ENCODE peak calls at places on chromosome 9, in four cellular contexts. One of them, this sample, is unnamed.

GRCh38 chr9:4491621-4491975 is 1.3 kb downstream of the SLC1A1 start:
- DNase-seq in pons: no peak
- DNase-seq in nephron progenitor cell: no peak
- DNase-seq in anterior cingulate cortex: no peak
- DNase-seq in this sample: no peak

GRCh38 chr9:32251539-32251938 is 132.9 kb upstream of the ACO1 start:
- DNase-seq in nephron progenitor cell: peak
- DNase-seq in pons: peak
- DNase-seq in anterior cingulate cortex: peak
- DNase-seq in this sample: peak

GRCh38 chr9:9791621-9792020 is 821.2 kb downstream of the PTPRD start:
- DNase-seq in pons: peak
- DNase-seq in nephron progenitor cell: no peak
- DNase-seq in anterior cingulate cortex: no peak
- DNase-seq in this sample: no peak

GRCh38 chr9:136562746-136563506 is 17.1 kb upstream of the NOTCH1 start:
- DNase-seq in pons: no peak
- DNase-seq in anterior cingulate cortex: no peak
- DNase-seq in nephron progenitor cell: no peak
- DNase-seq in this sample: no peak

GRCh38 chr9:136259836-136260235 is 14.2 kb upstream of the QSOX2 start:
- DNase-seq in anterior cingulate cortex: no peak
- DNase-seq in nephron progenitor cell: no peak
- DNase-seq in pons: no peak
- DNase-seq in this sample: no peak

GRCh38 chr9:20989923-20990341 is 41.5 kb downstream of the HACD4 start:
- DNase-seq in nephron progenitor cell: no peak
- DNase-seq in anterior cingulate cortex: peak
- DNase-seq in pons: peak
- DNase-seq in this sample: peak

GRCh38 chr9:113386571-113387393 is 10.0 kb upstream of the HDHD3 start:
- DNase-seq in nephron progenitor cell: no peak
- DNase-seq in pons: no peak
- DNase-seq in anterior cingulate cortex: no peak
- DNase-seq in this sample: no peak

GRCh38 chr9:107711528-107711927 is 222.0 kb upstream of the KLF4 start:
- DNase-seq in anterior cingulate cortex: no peak
- DNase-seq in nephron progenitor cell: no peak
- DNase-seq in pons: no peak
- DNase-seq in this sample: no peak

GRCh38 chr9:135673941-135674340 is 10.8 kb downstream of the LCN9 start:
- DNase-seq in anterior cingulate cortex: no peak
- DNase-seq in pons: no peak
- DNase-seq in nephron progenitor cell: no peak
- DNase-seq in this sample: no peak

GRCh38 chr9:111597852-111598729 is 1.4 kb downstream of the PTGR1 start:
- DNase-seq in pons: peak
- DNase-seq in nephron progenitor cell: peak
- DNase-seq in anterior cingulate cortex: no peak
- DNase-seq in this sample: peak

GRCh38 chr9:107190031-107190935 is 92.8 kb upstream of the RAD23B start:
- DNase-seq in pons: no peak
- DNase-seq in anterior cingulate cortex: no peak
- DNase-seq in nephron progenitor cell: no peak
- DNase-seq in this sample: no peak

GRCh38 chr9:124415852-124416484 is 726 bp upstream of the PSMB7 start:
- DNase-seq in anterior cingulate cortex: no peak
- DNase-seq in pons: no peak
- DNase-seq in nephron progenitor cell: no peak
- DNase-seq in this sample: no peak

GRCh38 chr9:35844628-35845301 is 15.7 kb downstream of the TMEM8B start:
- DNase-seq in pons: peak
- DNase-seq in nephron progenitor cell: no peak
- DNase-seq in anterior cingulate cortex: no peak
- DNase-seq in this sample: no peak

GRCh38 chr9:137487454-137488329 is 28.6 kb upstream of the NSMF start:
- DNase-seq in pons: no peak
- DNase-seq in anterior cingulate cortex: no peak
- DNase-seq in nephron progenitor cell: no peak
- DNase-seq in this sample: no peak

GRCh38 chr9:16668906-16669305 is 201.6 kb downstream of the BNC2 start:
- DNase-seq in anterior cingulate cortex: no peak
- DNase-seq in pons: no peak
- DNase-seq in nephron progenitor cell: no peak
- DNase-seq in this sample: no peak

GRCh38 chr9:98707158-98708102 is 1.3 kb downstream of the GABBR2 start:
- DNase-seq in anterior cingulate cortex: peak
- DNase-seq in pons: no peak
- DNase-seq in nephron progenitor cell: peak
- DNase-seq in this sample: peak

GRCh38 chr9:25648116-25648515 is 30.1 kb downstream of the TUSC1 start:
- DNase-seq in nephron progenitor cell: no peak
- DNase-seq in pons: no peak
- DNase-seq in anterior cingulate cortex: no peak
- DNase-seq in this sample: no peak

GRCh38 chr9:18906656-18907395 is 126.2 kb downstream of the SAXO1 start:
- DNase-seq in nephron progenitor cell: no peak
- DNase-seq in pons: no peak
- DNase-seq in anterior cingulate cortex: no peak
- DNase-seq in this sample: no peak

GRCh38 chr9:105389789-105390188 is 58.0 kb upstream of the FSD1L start:
- DNase-seq in pons: no peak
- DNase-seq in nephron progenitor cell: no peak
- DNase-seq in anterior cingulate cortex: no peak
- DNase-seq in this sample: no peak

GRCh38 chr9:123761905-123762605 is 167.9 kb downstream of the DENND1A start:
- DNase-seq in nephron progenitor cell: no peak
- DNase-seq in pons: no peak
- DNase-seq in anterior cingulate cortex: no peak
- DNase-seq in this sample: no peak

GRCh38 chr9:124261787-124262595 is 4.2 kb downstream of the NEK6 start:
- DNase-seq in pons: no peak
- DNase-seq in anterior cingulate cortex: no peak
- DNase-seq in nephron progenitor cell: no peak
- DNase-seq in this sample: no peak

GRCh38 chr9:115649991-115650472 is 503.6 kb upstream of the PAPPA start:
- DNase-seq in anterior cingulate cortex: no peak
- DNase-seq in nephron progenitor cell: no peak
- DNase-seq in pons: peak
- DNase-seq in this sample: peak

GRCh38 chr9:25691786-25692185 is 13.5 kb upstream of the TUSC1 start:
- DNase-seq in pons: no peak
- DNase-seq in anterior cingulate cortex: no peak
- DNase-seq in nephron progenitor cell: no peak
- DNase-seq in this sample: no peak

GRCh38 chr9:117919594-117919993 is 215.4 kb downstream of the TLR4 start:
- DNase-seq in anterior cingulate cortex: no peak
- DNase-seq in pons: no peak
- DNase-seq in nephron progenitor cell: no peak
- DNase-seq in this sample: no peak

GRCh38 chr9:84886866-84887265 is 217.3 kb downstream of the NTRK2 start:
- DNase-seq in anterior cingulate cortex: no peak
- DNase-seq in nephron progenitor cell: no peak
- DNase-seq in pons: no peak
- DNase-seq in this sample: no peak

GRCh38 chr9:133572821-133573361 is 36.3 kb downstream of the FAM163B start:
- DNase-seq in pons: peak
- DNase-seq in nephron progenitor cell: no peak
- DNase-seq in anterior cingulate cortex: peak
- DNase-seq in this sample: peak

GRCh38 chr9:129677456-129677855 is 12.0 kb downstream of the PRRX2 start:
- DNase-seq in pons: no peak
- DNase-seq in nephron progenitor cell: peak
- DNase-seq in anterior cingulate cortex: no peak
- DNase-seq in this sample: no peak

GRCh38 chr9:5113994-5114748 is 71.3 kb downstream of the INSL6 start:
- DNase-seq in pons: no peak
- DNase-seq in nephron progenitor cell: no peak
- DNase-seq in anterior cingulate cortex: no peak
- DNase-seq in this sample: no peak

GRCh38 chr9:19116391-19116790 is 10.9 kb downstream of the PLIN2 start:
- DNase-seq in anterior cingulate cortex: no peak
- DNase-seq in pons: no peak
- DNase-seq in nephron progenitor cell: no peak
- DNase-seq in this sample: no peak

GRCh38 chr9:121050128-121050988 is at the start of gene C5:
- DNase-seq in pons: no peak
- DNase-seq in anterior cingulate cortex: no peak
- DNase-seq in nephron progenitor cell: no peak
- DNase-seq in this sample: no peak

GRCh38 chr9:121876658-121877271 is 216.3 kb downstream of the TTLL11 start:
- DNase-seq in anterior cingulate cortex: no peak
- DNase-seq in pons: no peak
- DNase-seq in nephron progenitor cell: no peak
- DNase-seq in this sample: no peak

GRCh38 chr9:136847065-136847826 is 2.0 kb upstream of the PHPT1 start:
- DNase-seq in pons: no peak
- DNase-seq in nephron progenitor cell: peak
- DNase-seq in anterior cingulate cortex: no peak
- DNase-seq in this sample: no peak

GRCh38 chr9:7153134-7153533 is 395.4 kb downstream of the KDM4C start:
- DNase-seq in pons: no peak
- DNase-seq in anterior cingulate cortex: no peak
- DNase-seq in nephron progenitor cell: no peak
- DNase-seq in this sample: no peak

GRCh38 chr9:89744255-89744648 is 139.4 kb downstream of the GADD45G start:
- DNase-seq in nephron progenitor cell: no peak
- DNase-seq in anterior cingulate cortex: no peak
- DNase-seq in pons: no peak
- DNase-seq in this sample: no peak

GRCh38 chr9:124216474-124217176 is 41.1 kb upstream of the NEK6 start:
- DNase-seq in anterior cingulate cortex: no peak
- DNase-seq in pons: peak
- DNase-seq in nephron progenitor cell: no peak
- DNase-seq in this sample: no peak